ENCODE peak calls at places on chromosome 15, in eight cellular contexts. Q is activated naive CD8-positive, alpha-beta T cell treated with anti-CD3 and anti-CD28 coated beads, Interleukin-2, amount 10 ng/mL, durations not matched to agents 7 days and 5 days; S is CD8-positive, alpha-beta memory T cell; D is activated CD4-positive, alpha-beta T cell treated with anti-CD3 and anti-CD28 coated beads, Interleukin-2, amount 10 ng/mL, durations not matched to agents 7 days and 5 days; N is activated T-helper 1 cell treated with Interleukin-2 at 50 U/mL for 16 hours; J is activated CD8-positive, alpha-beta T cell treated with anti-CD3 and anti-CD28 coated beads for 36 hours; L is tibial artery; V is LHCN-M2. Z is an unnamed sample.

GRCh38 chr15:29675791-29676301 is 146.4 kb downstream of the TJP1 start:
- DNase-seq in Q (no peak), S (no peak), D (no peak), N (no peak), J (no peak), L (no peak), V (no peak), Z (no peak)

GRCh38 chr15:31156808-31157207 is 55.3 kb upstream of the TRPM1 start:
- DNase-seq in Q (no peak), S (no peak), D (no peak), N (no peak), J (no peak), L (no peak), V (no peak), Z (no peak)

GRCh38 chr15:31434418-31435255 is 108.0 kb downstream of the KLF13 start:
- DNase-seq in Q (peak; percentile 84), S (peak; percentile 83), D (peak; percentile 92), N (peak; percentile 74), J (peak; percentile 99), L (peak; percentile 70), V (no peak), Z (peak; percentile 83)

GRCh38 chr15:65920121-65920520 is 50.8 kb downstream of the RAB11A start:
- DNase-seq in Q (no peak), S (no peak), D (no peak), N (no peak), J (no peak), L (no peak), V (no peak), Z (no peak)

GRCh38 chr15:88861621-88862020 is 33.7 kb downstream of the HAPLN3 start:
- DNase-seq in Q (no peak), S (no peak), D (no peak), N (no peak), J (no peak), L (no peak), V (no peak), Z (no peak)

GRCh38 chr15:46091860-46092450 is 457.1 kb downstream of the SQOR start:
- DNase-seq in Q (no peak), S (no peak), D (peak; percentile 6), N (no peak), J (peak; percentile 17), L (no peak), V (peak; percentile 2), Z (peak; percentile 11)

GRCh38 chr15:99055555-99056134 is 48.1 kb upstream of the PGPEP1L start:
- DNase-seq in Q (no peak), S (no peak), D (no peak), N (no peak), J (no peak), L (no peak), V (no peak), Z (no peak)

GRCh38 chr15:31485911-31486461 is 159.4 kb downstream of the KLF13 start:
- DNase-seq in Q (no peak), S (no peak), D (no peak), N (no peak), J (no peak), L (no peak), V (no peak), Z (peak; percentile 4)

GRCh38 chr15:59611277-59612260 is at the start of gene GCNT3:
- DNase-seq in Q (no peak), S (no peak), D (no peak), N (no peak), J (no peak), L (no peak), V (peak; percentile 62), Z (peak; percentile 12)

GRCh38 chr15:63712828-63713520 is 115.8 kb downstream of the FBXL22 start:
- DNase-seq in Q (no peak), S (no peak), D (no peak), N (no peak), J (no peak), L (no peak), V (no peak), Z (no peak)

GRCh38 chr15:43872416-43873020 is 45.7 kb downstream of the WDR76 start:
- DNase-seq in Q (no peak), S (no peak), D (peak; percentile 41), N (no peak), J (peak; percentile 28), L (no peak), V (peak; percentile 65), Z (peak; percentile 73)

GRCh38 chr15:67931861-67932260 is 92.0 kb upstream of the RNU6-1 start:
- DNase-seq in Q (no peak), S (no peak), D (no peak), N (no peak), J (no peak), L (no peak), V (no peak), Z (no peak)

Z was measured in HFFc6.